ENCODE peak calls at places on chromosomes 2 and 18, in six cellular contexts. E, U, T, O, F and J are unnamed samples.

GRCh38 chr2:234463626-234464290 is 33.1 kb downstream of the ARL4C start:
- DNase-seq in E (peak; percentile 86), U (no peak), T (peak; percentile 57), O (no peak), F (no peak), J (peak; percentile 69)

GRCh38 chr2:229348135-229348534 is 77.0 kb upstream of the PID1 start:
- DNase-seq in E (no peak), U (no peak), T (no peak), O (no peak), F (no peak), J (no peak)

GRCh38 chr18:35186491-35187034 is 54.3 kb upstream of the ZNF397 start:
- DNase-seq in E (no peak), U (no peak), T (no peak), O (no peak), F (peak; percentile 66), J (no peak)

GRCh38 chr18:41075212-41075611 is 879.8 kb upstream of the PIK3C3 start:
- DNase-seq in E (no peak), U (no peak), T (no peak), O (no peak), F (no peak), J (no peak)

GRCh38 chr2:162072181-162072702 is 1.8 kb downstream of the DPP4 start:
- DNase-seq in E (no peak), U (peak; percentile 39), T (no peak), O (no peak), F (no peak), J (no peak)

GRCh38 chr2:162022290-162022945 is 51.6 kb downstream of the DPP4 start:
- DNase-seq in E (no peak), U (peak; percentile 16), T (no peak), O (no peak), F (no peak), J (no peak)

GRCh38 chr2:195520671-195521155 is 136.3 kb upstream of the SLC39A10 start:
- DNase-seq in E (no peak), U (no peak), T (no peak), O (no peak), F (no peak), J (no peak)

GRCh38 chr2:149819356-149819957 is 231.9 kb upstream of the MMADHC start:
- DNase-seq in E (no peak), U (no peak), T (no peak), O (no peak), F (no peak), J (no peak)

GRCh38 chr2:109275120-109276040 is 146.4 kb downstream of the SH3RF3 start:
- DNase-seq in E (peak; percentile 86), U (peak; percentile 91), T (no peak), O (peak; percentile 61), F (peak; percentile 90), J (peak; percentile 99)

GRCh38 chr2:215740071-215740470 is 273.3 kb downstream of the MREG start:
- DNase-seq in E (no peak), U (peak; percentile 47), T (no peak), O (no peak), F (no peak), J (no peak)

GRCh38 chr18:154151-154550 is 4.2 kb upstream of the USP14 start:
- DNase-seq in E (no peak), U (no peak), T (no peak), O (no peak), F (no peak), J (no peak)

GRCh38 chr2:85669549-85669948 is 1.6 kb upstream of the SFTPB start:
- DNase-seq in E (no peak), U (no peak), T (no peak), O (no peak), F (no peak), J (no peak)

GRCh38 chr2:98508690-98509054 is 64.0 kb downstream of the INPP4A start:
- DNase-seq in E (no peak), U (no peak), T (peak; percentile 54), O (peak; percentile 73), F (peak; percentile 98), J (no peak)

GRCh38 chr2:37449686-37450392 is 105.4 kb downstream of the QPCT start:
- DNase-seq in E (no peak), U (peak; percentile 60), T (no peak), O (no peak), F (no peak), J (no peak)

GRCh38 chr2:177535968-177536514 is 143.5 kb downstream of the AGPS start:
- DNase-seq in E (no peak), U (no peak), T (no peak), O (no peak), F (no peak), J (no peak)

GRCh38 chr2:59896499-59896898 is 657.0 kb downstream of the BCL11A start:
- DNase-seq in E (no peak), U (no peak), T (no peak), O (no peak), F (no peak), J (no peak)